ENCODE peak calls at places on chromosomes 7 and 10, in seven cellular contexts. I is memory B cell; T is DND-41; D is stimulated activated CD4-positive, alpha-beta T cell treated with anti-CD3 and anti-CD28 coated beads, Interleukin-12 subunit alpha, Interleukin-12 subunit beta, amount 100 ng/mL, for 4 hours; L is hypothalamus; V is Kasumi-1; P is GM04503. O is an unnamed sample.

GRCh38 chr7:82677064-82677463 is 233.5 kb upstream of the CACNA2D1 start:
- DNase-seq in P (no peak), D (no peak), T (peak; percentile 35), L (no peak), V (no peak), I (no peak), O (no peak)

GRCh38 chr7:128739990-128740682 is 977 bp downstream of the CALU start:
- DNase-seq in D (no peak), P (no peak), T (no peak), L (no peak), I (no peak), V (no peak), O (peak; percentile 26)

GRCh38 chr7:39952378-39952777 is 2.3 kb downstream of the CDK13 start:
- DNase-seq in V (no peak), T (no peak), D (no peak), P (no peak), L (no peak), I (no peak), O (peak; percentile 70)

GRCh38 chr7:48337012-48337621 is 165.9 kb downstream of the ABCA13 start:
- DNase-seq in L (no peak), P (no peak), D (no peak), T (no peak), I (no peak), V (peak; percentile 60), O (peak; percentile 35)

GRCh38 chr7:37212526-37212925 is 236.1 kb downstream of the ELMO1 start:
- DNase-seq in V (no peak), L (no peak), I (no peak), P (no peak), T (no peak), D (no peak), O (peak; percentile 86)

GRCh38 chr10:121240556-121240955 is 357.7 kb downstream of the FGFR2 start:
- DNase-seq in P (no peak), I (no peak), L (no peak), T (no peak), V (no peak), D (no peak), O (no peak)

GRCh38 chr10:122475130-122475529 is 13.8 kb downstream of the HTRA1 start:
- DNase-seq in T (no peak), V (no peak), L (peak; percentile 86), D (no peak), P (no peak), I (no peak), O (no peak)

GRCh38 chr7:47153076-47153475 is 428.8 kb downstream of the TNS3 start:
- DNase-seq in L (no peak), D (no peak), V (no peak), I (no peak), T (no peak), P (peak; percentile 93), O (peak; percentile 95)

GRCh38 chr7:44154703-44155102 is 13.6 kb upstream of the MYL7 start:
- DNase-seq in L (no peak), T (no peak), D (no peak), P (no peak), V (no peak), I (no peak), O (no peak)